ENCODE peak calls at places on chromosome 21, in five cellular contexts. One of them, this sample, is unnamed.
A peak's percentile ranks its signal among the peaks of the same experiment; 100 is the strongest.

GRCh38 chr21:34965200-34966174 is 83.6 kb downstream of the RUNX1 start:
- DNase-seq in body of pancreas: no peak
- DNase-seq in IMR-90: peak; percentile 83
- DNase-seq in GM23338: no peak
- DNase-seq in Calu3: no peak
- DNase-seq in this sample: no peak

GRCh38 chr21:29585462-29585861 is 286.7 kb downstream of the BACH1 start:
- DNase-seq in body of pancreas: peak; percentile 21
- DNase-seq in IMR-90: no peak
- DNase-seq in GM23338: no peak
- DNase-seq in Calu3: peak; percentile 2
- DNase-seq in this sample: no peak

GRCh38 chr21:33268736-33269441 is 2.7 kb downstream of the IL10RB start:
- DNase-seq in body of pancreas: peak; percentile 99
- DNase-seq in IMR-90: no peak
- DNase-seq in GM23338: no peak
- DNase-seq in Calu3: peak; percentile 93
- DNase-seq in this sample: no peak

GRCh38 chr21:29710498-29710897 is 229.3 kb downstream of the GRIK1 start:
- DNase-seq in body of pancreas: no peak
- DNase-seq in IMR-90: no peak
- DNase-seq in GM23338: no peak
- DNase-seq in Calu3: no peak
- DNase-seq in this sample: no peak

GRCh38 chr21:45875881-45876280 is 105.7 kb upstream of the COL6A1 start:
- DNase-seq in body of pancreas: no peak
- DNase-seq in IMR-90: no peak
- DNase-seq in GM23338: no peak
- DNase-seq in Calu3: no peak
- DNase-seq in this sample: no peak

GRCh38 chr21:34552324-34553198 is 40.6 kb upstream of the KCNE1 start:
- DNase-seq in body of pancreas: no peak
- DNase-seq in IMR-90: no peak
- DNase-seq in GM23338: no peak
- DNase-seq in Calu3: no peak
- DNase-seq in this sample: no peak

GRCh38 chr21:9737871-9738520 is 783.4 kb upstream of the TPTE start:
- DNase-seq in body of pancreas: no peak
- DNase-seq in IMR-90: no peak
- DNase-seq in GM23338: no peak
- DNase-seq in Calu3: no peak
- DNase-seq in this sample: no peak

GRCh38 chr21:20353351-20353750 is 644.9 kb upstream of the NCAM2 start:
- DNase-seq in body of pancreas: no peak
- DNase-seq in IMR-90: no peak
- DNase-seq in GM23338: no peak
- DNase-seq in Calu3: no peak
- DNase-seq in this sample: no peak

GRCh38 chr21:45991606-45992301 is 10.2 kb downstream of the COL6A1 start:
- DNase-seq in body of pancreas: no peak
- DNase-seq in IMR-90: no peak
- DNase-seq in GM23338: no peak
- DNase-seq in Calu3: no peak
- DNase-seq in this sample: no peak

GRCh38 chr21:25133939-25134338 is 473.3 kb downstream of the MRPL39 start:
- DNase-seq in body of pancreas: no peak
- DNase-seq in IMR-90: peak; percentile 57
- DNase-seq in GM23338: no peak
- DNase-seq in Calu3: no peak
- DNase-seq in this sample: peak; percentile 33

GRCh38 chr21:28903448-28903847 is 89.2 kb downstream of the LTN1 start:
- DNase-seq in body of pancreas: no peak
- DNase-seq in IMR-90: no peak
- DNase-seq in GM23338: no peak
- DNase-seq in Calu3: no peak
- DNase-seq in this sample: no peak

GRCh38 chr21:45818904-45819285 is 162.7 kb upstream of the COL6A1 start:
- DNase-seq in body of pancreas: no peak
- DNase-seq in IMR-90: peak; percentile 84
- DNase-seq in GM23338: no peak
- DNase-seq in Calu3: peak; percentile 24
- DNase-seq in this sample: peak; percentile 45

GRCh38 chr21:25561668-25562641 is 45.3 kb downstream of the MRPL39 start:
- DNase-seq in body of pancreas: peak; percentile 46
- DNase-seq in IMR-90: peak; percentile 82
- DNase-seq in GM23338: peak; percentile 83
- DNase-seq in Calu3: peak; percentile 48
- DNase-seq in this sample: no peak

GRCh38 chr21:34372321-34372720 is 3.0 kb upstream of the SMIM11 start:
- DNase-seq in body of pancreas: peak; percentile 1
- DNase-seq in IMR-90: no peak
- DNase-seq in GM23338: no peak
- DNase-seq in Calu3: no peak
- DNase-seq in this sample: no peak

GRCh38 chr21:25562660-25563059 is 44.6 kb downstream of the MRPL39 start:
- DNase-seq in body of pancreas: no peak
- DNase-seq in IMR-90: no peak
- DNase-seq in GM23338: no peak
- DNase-seq in Calu3: no peak
- DNase-seq in this sample: no peak

GRCh38 chr21:20971296-20971921 is 26.8 kb upstream of the NCAM2 start:
- DNase-seq in body of pancreas: peak; percentile 16
- DNase-seq in IMR-90: peak; percentile 60
- DNase-seq in GM23338: peak; percentile 84
- DNase-seq in Calu3: peak; percentile 0
- DNase-seq in this sample: peak; percentile 31

GRCh38 chr21:36254106-36254941 is 65.7 kb upstream of the MORC3 start:
- DNase-seq in body of pancreas: no peak
- DNase-seq in IMR-90: peak; percentile 37
- DNase-seq in GM23338: peak; percentile 17
- DNase-seq in Calu3: no peak
- DNase-seq in this sample: no peak

GRCh38 chr21:28221984-28222383 is 770.7 kb downstream of the LTN1 start:
- DNase-seq in body of pancreas: no peak
- DNase-seq in IMR-90: no peak
- DNase-seq in GM23338: no peak
- DNase-seq in Calu3: no peak
- DNase-seq in this sample: no peak

GRCh38 chr21:28257276-28257675 is 735.4 kb downstream of the LTN1 start:
- DNase-seq in body of pancreas: no peak
- DNase-seq in IMR-90: no peak
- DNase-seq in GM23338: no peak
- DNase-seq in Calu3: no peak
- DNase-seq in this sample: no peak

GRCh38 chr21:22554690-22555316 is 1556.6 kb downstream of the NCAM2 start:
- DNase-seq in body of pancreas: no peak
- DNase-seq in IMR-90: no peak
- DNase-seq in GM23338: no peak
- DNase-seq in Calu3: no peak
- DNase-seq in this sample: no peak

GRCh38 chr21:35309316-35309715 is 260.2 kb upstream of the RUNX1 start:
- DNase-seq in body of pancreas: no peak
- DNase-seq in IMR-90: no peak
- DNase-seq in GM23338: no peak
- DNase-seq in Calu3: no peak
- DNase-seq in this sample: no peak

GRCh38 chr21:36708512-36709029 is 9.7 kb downstream of the SIM2 start:
- DNase-seq in body of pancreas: no peak
- DNase-seq in IMR-90: no peak
- DNase-seq in GM23338: peak; percentile 33
- DNase-seq in Calu3: no peak
- DNase-seq in this sample: no peak

GRCh38 chr21:46098303-46099141 is 610 bp downstream of the COL6A2 start:
- DNase-seq in body of pancreas: no peak
- DNase-seq in IMR-90: no peak
- DNase-seq in GM23338: peak; percentile 62
- DNase-seq in Calu3: no peak
- DNase-seq in this sample: no peak

GRCh38 chr21:16076465-16076864 is 346.7 kb downstream of the USP25 start:
- DNase-seq in body of pancreas: no peak
- DNase-seq in IMR-90: no peak
- DNase-seq in GM23338: no peak
- DNase-seq in Calu3: no peak
- DNase-seq in this sample: no peak

GRCh38 chr21:36507397-36508018 is 27.6 kb upstream of the CLDN14 start:
- DNase-seq in body of pancreas: no peak
- DNase-seq in IMR-90: peak; percentile 38
- DNase-seq in GM23338: no peak
- DNase-seq in Calu3: no peak
- DNase-seq in this sample: no peak

GRCh38 chr21:33245289-33245918 is 15.7 kb downstream of the IFNAR2 start:
- DNase-seq in body of pancreas: no peak
- DNase-seq in IMR-90: no peak
- DNase-seq in GM23338: no peak
- DNase-seq in Calu3: no peak
- DNase-seq in this sample: no peak

GRCh38 chr21:35239811-35240219 is 190.7 kb upstream of the RUNX1 start:
- DNase-seq in body of pancreas: no peak
- DNase-seq in IMR-90: no peak
- DNase-seq in GM23338: no peak
- DNase-seq in Calu3: no peak
- DNase-seq in this sample: no peak

GRCh38 chr21:25944672-25945213 is 210.0 kb downstream of the GABPA start:
- DNase-seq in body of pancreas: no peak
- DNase-seq in IMR-90: peak; percentile 32
- DNase-seq in GM23338: no peak
- DNase-seq in Calu3: no peak
- DNase-seq in this sample: no peak

GRCh38 chr21:28971171-28971570 is 21.5 kb downstream of the LTN1 start:
- DNase-seq in body of pancreas: no peak
- DNase-seq in IMR-90: peak; percentile 19
- DNase-seq in GM23338: peak; percentile 16
- DNase-seq in Calu3: no peak
- DNase-seq in this sample: no peak

GRCh38 chr21:27564684-27565280 is 597.9 kb upstream of the ADAMTS5 start:
- DNase-seq in body of pancreas: peak; percentile 42
- DNase-seq in IMR-90: peak; percentile 70
- DNase-seq in GM23338: peak; percentile 58
- DNase-seq in Calu3: peak; percentile 41
- DNase-seq in this sample: no peak

GRCh38 chr21:24367936-24368335 is 1239.3 kb downstream of the MRPL39 start:
- DNase-seq in body of pancreas: no peak
- DNase-seq in IMR-90: peak; percentile 43
- DNase-seq in GM23338: no peak
- DNase-seq in Calu3: no peak
- DNase-seq in this sample: peak; percentile 5

DNA sequence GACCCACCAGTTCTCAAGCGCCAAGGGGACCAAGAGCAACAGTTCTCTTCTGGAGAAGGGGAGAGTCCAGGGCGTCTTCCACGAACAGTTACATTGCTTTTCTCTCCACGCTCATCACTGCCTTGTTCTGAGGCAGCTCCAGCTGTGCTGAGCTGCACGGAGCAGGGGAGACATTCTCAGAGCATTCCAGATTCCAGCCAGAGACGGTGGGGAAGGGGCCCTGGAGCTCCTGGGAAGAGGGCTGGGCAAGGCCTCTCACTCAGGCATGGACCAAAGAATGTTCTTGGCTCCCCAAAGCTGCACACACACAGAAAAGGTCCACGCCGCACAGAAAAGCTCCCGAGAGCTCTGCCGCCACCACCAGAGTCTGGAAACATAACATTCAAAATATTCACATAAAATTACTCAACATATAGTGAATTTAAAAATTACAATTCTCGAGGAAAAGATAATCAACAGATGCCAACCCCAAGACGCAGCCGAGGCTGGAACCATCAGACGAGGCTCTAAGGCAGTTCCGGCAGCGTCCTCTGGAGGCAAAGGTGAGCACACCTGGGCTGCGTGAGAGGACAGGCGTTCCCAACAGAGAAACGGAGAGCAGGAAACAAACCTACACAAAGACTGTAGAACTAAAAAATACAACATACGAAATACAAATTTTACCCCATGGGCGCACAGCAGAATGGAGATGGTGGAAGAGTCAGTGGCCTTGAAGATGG is 40.5 kb downstream of the UBE2G2 start:
- DNase-seq in body of pancreas: no peak
- DNase-seq in IMR-90: no peak
- DNase-seq in GM23338: peak; percentile 91
- DNase-seq in Calu3: peak; percentile 47
- DNase-seq in this sample: no peak
- TF ChIP-seq CTCF in body of pancreas: peak; percentile 26
- TF ChIP-seq CTCF in IMR-90: no peak
- TF ChIP-seq CTCF in GM23338: peak; percentile 80
- TF ChIP-seq CTCF in Calu3: no peak
- TF ChIP-seq CTCF in this sample: no peak

GRCh38 chr21:43825936-43826622 is 36.7 kb downstream of the RRP1 start:
- DNase-seq in body of pancreas: no peak
- DNase-seq in IMR-90: no peak
- DNase-seq in GM23338: peak; percentile 79
- DNase-seq in Calu3: no peak
- DNase-seq in this sample: no peak
- TF ChIP-seq CTCF in body of pancreas: peak; percentile 15
- TF ChIP-seq CTCF in IMR-90: no peak
- TF ChIP-seq CTCF in GM23338: no peak
- TF ChIP-seq CTCF in Calu3: no peak
- TF ChIP-seq CTCF in this sample: peak; percentile 13

GRCh38 chr21:42668620-42669019 is 15.2 kb downstream of the PDE9A start:
- DNase-seq in body of pancreas: no peak
- DNase-seq in IMR-90: no peak
- DNase-seq in GM23338: no peak
- DNase-seq in Calu3: no peak
- DNase-seq in this sample: no peak

GRCh38 chr21:42670058-42670830 is 16.8 kb downstream of the PDE9A start:
- DNase-seq in body of pancreas: no peak
- DNase-seq in IMR-90: no peak
- DNase-seq in GM23338: no peak
- DNase-seq in Calu3: no peak
- DNase-seq in this sample: no peak

GRCh38 chr21:42668193-42668592 is 14.8 kb downstream of the PDE9A start:
- DNase-seq in body of pancreas: no peak
- DNase-seq in IMR-90: no peak
- DNase-seq in GM23338: no peak
- DNase-seq in Calu3: no peak
- DNase-seq in this sample: no peak

GRCh38 chr21:42670884-42671283 is 17.5 kb downstream of the PDE9A start:
- DNase-seq in body of pancreas: no peak
- DNase-seq in IMR-90: no peak
- DNase-seq in GM23338: no peak
- DNase-seq in Calu3: no peak
- DNase-seq in this sample: no peak

GRCh38 chr21:42669069-42669468 is 15.6 kb downstream of the PDE9A start:
- DNase-seq in body of pancreas: no peak
- DNase-seq in IMR-90: no peak
- DNase-seq in GM23338: peak; percentile 79
- DNase-seq in Calu3: no peak
- DNase-seq in this sample: no peak
- TF ChIP-seq CTCF in body of pancreas: no peak
- TF ChIP-seq CTCF in IMR-90: no peak
- TF ChIP-seq CTCF in GM23338: peak; percentile 44
- TF ChIP-seq CTCF in Calu3: no peak
- TF ChIP-seq CTCF in this sample: no peak

DNA sequence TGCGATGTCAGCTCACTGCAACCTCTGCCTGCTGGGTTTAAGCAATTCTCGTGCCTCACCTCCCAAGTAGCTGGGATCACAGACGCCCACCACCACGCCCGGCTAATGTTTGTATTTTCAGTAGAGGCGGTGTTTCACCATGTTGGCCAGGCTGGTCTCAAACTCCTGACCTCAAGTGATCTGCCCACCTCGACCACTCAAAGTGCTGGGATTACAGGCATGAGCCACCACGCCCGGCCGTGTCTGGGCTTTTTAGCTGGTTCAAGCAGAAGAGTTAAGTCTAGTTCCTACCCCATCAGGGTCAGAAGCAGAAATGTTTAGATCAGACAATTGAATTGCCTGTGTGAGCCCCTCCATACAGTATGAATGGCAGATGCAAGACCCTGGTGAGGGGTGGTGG is 27.7 kb upstream of the RIPK4 start:
- DNase-seq in body of pancreas: no peak
- DNase-seq in IMR-90: no peak
- DNase-seq in GM23338: no peak
- DNase-seq in Calu3: no peak
- DNase-seq in this sample: no peak
- TF ChIP-seq CTCF in body of pancreas: no peak
- TF ChIP-seq CTCF in IMR-90: no peak
- TF ChIP-seq CTCF in GM23338: no peak
- TF ChIP-seq CTCF in Calu3: no peak
- TF ChIP-seq CTCF in this sample: no peak

This sample was measured in AG04449.